ENCODE peak calls at places on chromosomes 11 and 22, in seven cellular contexts. X is body of pancreas, F is heart left ventricle, O is suprapubic skin, V is tibial artery, M is psoas muscle, D is brain microvascular endothelial cell. A is an unnamed sample.

GRCh38 chr11:74570266-74571061 is 21.9 kb upstream of the POLD3 start:
- DNase-seq in X (peak), F (peak), O (no peak), V (no peak), M (no peak), D (peak), A (peak)

GRCh38 chr11:43899094-43899493 is 18.5 kb downstream of the ALKBH3 start:
- DNase-seq in X (no peak), F (no peak), O (no peak), V (no peak), M (no peak), D (no peak), A (no peak)

GRCh38 chr11:35065566-35065965 is 73.4 kb upstream of the CD44 start:
- DNase-seq in X (no peak), F (no peak), O (no peak), V (no peak), M (no peak), D (no peak), A (no peak)

GRCh38 chr11:122033631-122034030 is 82.4 kb downstream of the BLID start:
- DNase-seq in X (no peak), F (no peak), O (no peak), V (no peak), M (no peak), D (no peak), A (no peak)

GRCh38 chr11:64954201-64954600 is 17.7 kb downstream of the MAJIN start:
- DNase-seq in X (no peak), F (no peak), O (no peak), V (no peak), M (no peak), D (no peak), A (no peak)

GRCh38 chr22:50276143-50276542 is 6.0 kb upstream of the MAPK11 start:
- DNase-seq in X (peak), F (no peak), O (no peak), V (peak), M (no peak), D (no peak), A (no peak)

GRCh38 chr11:120139316-120140069 is 1.6 kb upstream of the TRIM29 start:
- DNase-seq in X (peak), F (no peak), O (peak), V (peak), M (no peak), D (no peak), A (no peak)

GRCh38 chr11:42625757-42626156 is 686.0 kb upstream of the API5 start:
- DNase-seq in X (no peak), F (no peak), O (no peak), V (no peak), M (no peak), D (no peak), A (no peak)

GRCh38 chr11:31417816-31418215 is 48.2 kb downstream of the DNAJC24 start:
- DNase-seq in X (no peak), F (no peak), O (no peak), V (no peak), M (no peak), D (no peak), A (no peak)

GRCh38 chr11:31419138-31419537 is 49.5 kb downstream of the DNAJC24 start:
- DNase-seq in X (no peak), F (no peak), O (no peak), V (no peak), M (no peak), D (no peak), A (no peak)

GRCh38 chr11:31417357-31417756 is 47.7 kb downstream of the DNAJC24 start:
- DNase-seq in X (no peak), F (no peak), O (no peak), V (no peak), M (no peak), D (no peak), A (no peak)

GRCh38 chr11:31421840-31422239 is 52.2 kb downstream of the DNAJC24 start:
- DNase-seq in X (no peak), F (no peak), O (no peak), V (no peak), M (no peak), D (no peak), A (no peak)

GRCh38 chr11:31419669-31420068 is 50.0 kb downstream of the DNAJC24 start:
- DNase-seq in X (no peak), F (no peak), O (no peak), V (no peak), M (no peak), D (no peak), A (no peak)
- TF ChIP-seq CTCF in X (no peak), F (no peak), O (no peak), V (no peak), M (no peak), D (no peak), A (no peak)

GRCh38 chr11:115257286-115258077 is 246.7 kb downstream of the CADM1 start:
- DNase-seq in X (no peak), F (no peak), O (no peak), V (no peak), M (no peak), D (no peak), A (no peak)
- H3K4me3 ChIP-seq in X (no peak), F (no peak), O (no peak), V (no peak), M (no peak), D (no peak), A (no peak)

GRCh38 chr11:67289651-67290479 is 762 bp downstream of the ANKRD13D start:
- DNase-seq in X (no peak), F (no peak), O (peak), V (no peak), M (peak), D (no peak), A (no peak)

GRCh38 chr11:67291481-67292381 is 2.6 kb downstream of the ANKRD13D start:
- DNase-seq in X (no peak), F (no peak), O (peak), V (no peak), M (peak), D (no peak), A (no peak)

GRCh38 chr11:67290801-67291200 is 1.7 kb downstream of the ANKRD13D start:
- DNase-seq in X (no peak), F (no peak), O (peak), V (no peak), M (peak), D (no peak), A (peak)

GRCh38 chr11:67293090-67293489 is 4.0 kb downstream of the ANKRD13D start:
- DNase-seq in X (no peak), F (no peak), O (peak), V (no peak), M (no peak), D (no peak), A (no peak)

GRCh38 chr11:67292671-67293070 is 3.6 kb downstream of the ANKRD13D start:
- DNase-seq in X (no peak), F (no peak), O (no peak), V (no peak), M (no peak), D (no peak), A (no peak)
- TF ChIP-seq CTCF in X (no peak), F (no peak), O (no peak), V (no peak), M (no peak), D (no peak), A (no peak)

GRCh38 chr22:46084376-46084775 is 66.0 kb upstream of the PPARA start:
- DNase-seq in X (no peak), F (no peak), O (peak), V (no peak), M (peak), D (no peak), A (no peak)

GRCh38 chr22:46086577-46087335 is 63.6 kb upstream of the PPARA start:
- DNase-seq in X (peak), F (no peak), O (peak), V (peak), M (peak), D (no peak), A (no peak)

GRCh38 chr22:46087336-46087690 is 63.0 kb upstream of the PPARA start:
- DNase-seq in X (no peak), F (no peak), O (no peak), V (no peak), M (no peak), D (no peak), A (no peak)

GRCh38 chr22:46084943-46085830 is 65.1 kb upstream of the PPARA start:
- DNase-seq in X (peak), F (peak), O (peak), V (peak), M (peak), D (no peak), A (peak)

DNA sequence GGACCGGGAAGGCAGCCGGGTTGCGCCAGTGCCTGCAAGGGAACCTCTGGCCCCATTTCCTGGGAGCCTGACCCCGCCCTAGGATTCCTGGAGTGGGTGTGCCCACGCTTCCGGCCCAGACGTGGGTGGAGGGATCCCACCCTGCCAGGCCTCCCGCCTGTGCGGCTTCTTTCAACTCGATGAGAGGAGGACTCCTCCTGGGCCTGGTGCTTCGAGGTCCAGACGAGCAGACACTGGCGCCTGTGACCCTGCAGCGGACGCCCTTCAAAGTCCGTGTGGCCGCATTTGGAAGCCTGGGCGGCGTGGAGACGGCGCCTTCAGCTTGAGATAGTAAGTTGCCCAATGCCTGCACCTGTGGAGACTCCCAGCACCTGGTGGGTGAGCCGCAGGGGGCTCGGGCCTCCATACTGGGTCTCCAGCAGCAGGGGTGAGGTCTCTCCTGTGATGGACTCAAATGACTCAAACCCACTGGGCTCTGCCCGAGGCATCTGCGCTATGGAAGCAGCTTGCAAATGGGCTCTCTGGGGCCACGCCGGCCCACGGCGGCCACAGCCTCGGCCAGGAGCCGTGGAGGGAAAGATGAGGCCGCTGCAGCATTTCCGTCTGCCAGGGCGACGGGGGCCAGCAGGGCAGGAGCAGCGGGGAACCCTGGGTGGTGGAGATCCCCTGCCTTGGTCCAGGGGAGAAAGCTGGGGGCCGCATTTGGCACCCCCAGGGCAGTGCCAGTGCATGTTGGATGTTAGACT is 64.3 kb upstream of the PPARA start:
- DNase-seq in X (peak), F (peak), O (peak), V (peak), M (peak), D (no peak), A (peak)
- H3K4me3 ChIP-seq in X (no peak), F (peak), O (peak), V (peak), M (peak), D (no peak), A (peak)

GRCh38 chr11:110529043-110529442 is 99.3 kb downstream of the FDX1 start:
- DNase-seq in X (no peak), F (no peak), O (no peak), V (no peak), M (no peak), D (peak), A (no peak)
- TF ChIP-seq CTCF in X (no peak), F (peak), O (no peak), V (no peak), M (peak), D (peak), A (peak)

A was measured in AG09309.